ENCODE peak calls at places on chromosome 21, in four cellular contexts. One of them, this sample, is unnamed.

GRCh38 chr21:29095203-29095602 is 21.8 kb upstream of the CCT8 start:
- DNase-seq in K562: no peak
- DNase-seq in HepG2: no peak
- DNase-seq in GM12878: no peak
- DNase-seq in this sample: no peak

GRCh38 chr21:36783612-36784383 is 84.9 kb downstream of the SIM2 start:
- DNase-seq in K562: no peak
- DNase-seq in HepG2: peak
- DNase-seq in GM12878: no peak
- DNase-seq in this sample: no peak

GRCh38 chr21:15164678-15165303 is 100.0 kb upstream of the NRIP1 start:
- DNase-seq in K562: no peak
- DNase-seq in HepG2: peak
- DNase-seq in GM12878: no peak
- DNase-seq in this sample: no peak

GRCh38 chr21:20739421-20739820 is 258.8 kb upstream of the NCAM2 start:
- DNase-seq in K562: peak
- DNase-seq in HepG2: no peak
- DNase-seq in GM12878: no peak
- DNase-seq in this sample: peak

GRCh38 chr21:25558123-25558522 is 49.2 kb downstream of the MRPL39 start:
- DNase-seq in K562: no peak
- DNase-seq in HepG2: no peak
- DNase-seq in GM12878: no peak
- DNase-seq in this sample: no peak

GRCh38 chr21:29626787-29627470 is 312.9 kb downstream of the GRIK1 start:
- DNase-seq in K562: no peak
- DNase-seq in HepG2: no peak
- DNase-seq in GM12878: no peak
- DNase-seq in this sample: no peak

GRCh38 chr21:31235671-31236450 is 108.2 kb downstream of the TIAM1 start:
- DNase-seq in K562: no peak
- DNase-seq in HepG2: no peak
- DNase-seq in GM12878: no peak
- DNase-seq in this sample: no peak

GRCh38 chr21:15849161-15849560 is 119.4 kb downstream of the USP25 start:
- DNase-seq in K562: no peak
- DNase-seq in HepG2: no peak
- DNase-seq in GM12878: no peak
- DNase-seq in this sample: no peak

GRCh38 chr21:25750085-25750484 is 15.3 kb downstream of the GABPA start:
- DNase-seq in K562: no peak
- DNase-seq in HepG2: no peak
- DNase-seq in GM12878: no peak
- DNase-seq in this sample: no peak

GRCh38 chr21:18840239-18840638 is 436.7 kb upstream of the TMPRSS15 start:
- DNase-seq in K562: peak
- DNase-seq in HepG2: no peak
- DNase-seq in GM12878: no peak
- DNase-seq in this sample: peak

GRCh38 chr21:17003763-17004373 is 509.0 kb upstream of the CXADR start:
- DNase-seq in K562: no peak
- DNase-seq in HepG2: no peak
- DNase-seq in GM12878: no peak
- DNase-seq in this sample: no peak

GRCh38 chr21:24076179-24076578 is 1531.1 kb downstream of the MRPL39 start:
- DNase-seq in K562: no peak
- DNase-seq in HepG2: no peak
- DNase-seq in GM12878: no peak
- DNase-seq in this sample: no peak

GRCh38 chr21:29304577-29304976 is 5.9 kb downstream of the BACH1 start:
- DNase-seq in K562: no peak
- DNase-seq in HepG2: no peak
- DNase-seq in GM12878: no peak
- DNase-seq in this sample: no peak

GRCh38 chr21:16891821-16892220 is 621.0 kb upstream of the CXADR start:
- DNase-seq in K562: no peak
- DNase-seq in HepG2: no peak
- DNase-seq in GM12878: no peak
- DNase-seq in this sample: no peak

GRCh38 chr21:34642211-34643075 is 26.4 kb upstream of the CLIC6 start:
- DNase-seq in K562: no peak
- DNase-seq in HepG2: no peak
- DNase-seq in GM12878: peak
- DNase-seq in this sample: no peak
- TF ChIP-seq TARDBP in K562: no peak
- TF ChIP-seq TARDBP in HepG2: no peak
- TF ChIP-seq TARDBP in GM12878: no peak
- TF ChIP-seq TARDBP in this sample: no peak

GRCh38 chr21:32330784-32331311 is 32.2 kb downstream of the MRAP start:
- DNase-seq in K562: no peak
- DNase-seq in HepG2: peak
- DNase-seq in GM12878: no peak
- DNase-seq in this sample: no peak

GRCh38 chr21:32325706-32326105 is 27.1 kb downstream of the MRAP start:
- DNase-seq in K562: no peak
- DNase-seq in HepG2: no peak
- DNase-seq in GM12878: no peak
- DNase-seq in this sample: no peak

GRCh38 chr21:32329776-32330175 is 31.1 kb downstream of the MRAP start:
- DNase-seq in K562: no peak
- DNase-seq in HepG2: peak
- DNase-seq in GM12878: no peak
- DNase-seq in this sample: no peak

GRCh38 chr21:32329331-32329730 is 30.7 kb downstream of the MRAP start:
- DNase-seq in K562: no peak
- DNase-seq in HepG2: no peak
- DNase-seq in GM12878: no peak
- DNase-seq in this sample: no peak

DNA sequence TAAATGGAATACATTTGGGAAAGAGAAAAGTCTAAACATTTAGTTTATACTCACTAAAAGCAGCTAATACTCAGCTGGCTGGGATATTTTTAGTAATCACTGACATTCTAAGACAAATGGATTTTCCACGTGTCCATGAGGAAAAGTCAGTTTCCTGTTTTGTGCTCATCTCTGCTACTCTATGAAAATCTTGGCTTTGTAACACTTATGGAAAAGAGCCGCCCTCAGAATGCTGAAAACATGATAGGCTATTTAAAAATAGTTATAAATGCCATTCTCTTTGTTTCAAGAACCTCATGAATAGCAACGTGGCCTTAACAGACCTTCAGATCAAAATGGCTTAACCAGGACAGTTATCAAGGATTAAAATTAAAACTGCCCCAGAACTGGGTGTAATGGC is 29.9 kb downstream of the MRAP start:
- DNase-seq in K562: no peak
- DNase-seq in HepG2: no peak
- DNase-seq in GM12878: no peak
- DNase-seq in this sample: no peak
- TF ChIP-seq BHLHE40 in K562: no peak
- TF ChIP-seq BHLHE40 in HepG2: no peak
- TF ChIP-seq BHLHE40 in GM12878: no peak
- TF ChIP-seq BHLHE40 in this sample: no peak

GRCh38 chr21:46111857-46112730 is 14.2 kb downstream of the COL6A2 start:
- DNase-seq in K562: peak
- DNase-seq in HepG2: no peak
- DNase-seq in GM12878: no peak
- DNase-seq in this sample: no peak
- TF ChIP-seq FOXK2 in K562: no peak
- TF ChIP-seq FOXK2 in HepG2: no peak
- TF ChIP-seq FOXK2 in GM12878: no peak
- TF ChIP-seq FOXK2 in this sample: no peak

GRCh38 chr21:45280178-45280821 is 7.4 kb downstream of the POFUT2 start:
- DNase-seq in K562: no peak
- DNase-seq in HepG2: no peak
- DNase-seq in GM12878: no peak
- DNase-seq in this sample: no peak
- TF ChIP-seq TARDBP in K562: no peak
- TF ChIP-seq TARDBP in HepG2: no peak
- TF ChIP-seq TARDBP in GM12878: no peak
- TF ChIP-seq TARDBP in this sample: no peak

DNA sequence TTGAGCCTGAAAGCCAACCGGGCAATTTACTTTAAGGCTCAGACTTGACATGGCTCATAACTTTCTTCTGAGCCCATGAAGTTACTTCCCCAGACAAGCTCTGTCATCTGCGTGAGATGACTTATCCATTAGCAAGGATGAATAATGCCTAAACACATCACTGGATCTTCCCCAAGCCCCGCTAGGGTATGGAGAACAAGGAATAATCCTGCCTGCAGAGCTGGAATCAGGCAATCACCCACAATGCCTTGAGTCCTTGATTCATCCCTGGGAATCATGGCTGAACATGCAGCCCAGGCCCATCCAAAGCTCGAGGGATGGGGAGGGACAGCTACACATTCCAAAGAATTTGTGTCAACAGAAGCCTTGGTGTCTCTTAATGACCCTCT is 131.7 kb downstream of the PSMG1 start:
- DNase-seq in K562: no peak
- DNase-seq in HepG2: no peak
- DNase-seq in GM12878: no peak
- DNase-seq in this sample: no peak
- TF ChIP-seq BHLHE40 in K562: no peak
- TF ChIP-seq BHLHE40 in HepG2: no peak
- TF ChIP-seq BHLHE40 in GM12878: no peak
- TF ChIP-seq BHLHE40 in this sample: no peak

GRCh38 chr21:38945536-38946245 is 140.0 kb downstream of the ETS2 start:
- DNase-seq in K562: no peak
- DNase-seq in HepG2: no peak
- DNase-seq in GM12878: no peak
- DNase-seq in this sample: peak
- TF ChIP-seq FOXK2 in K562: no peak
- TF ChIP-seq FOXK2 in HepG2: no peak
- TF ChIP-seq FOXK2 in GM12878: no peak
- TF ChIP-seq FOXK2 in this sample: no peak

GRCh38 chr21:42121792-42122191 is 50.7 kb downstream of the UMODL1 start:
- DNase-seq in K562: no peak
- DNase-seq in HepG2: no peak
- DNase-seq in GM12878: no peak
- DNase-seq in this sample: no peak

GRCh38 chr21:42118121-42118795 is 47.1 kb downstream of the UMODL1 start:
- DNase-seq in K562: no peak
- DNase-seq in HepG2: no peak
- DNase-seq in GM12878: no peak
- DNase-seq in this sample: no peak

GRCh38 chr21:42118901-42119300 is 47.8 kb downstream of the UMODL1 start:
- DNase-seq in K562: no peak
- DNase-seq in HepG2: no peak
- DNase-seq in GM12878: no peak
- DNase-seq in this sample: no peak

GRCh38 chr21:42120904-42121535 is 49.9 kb downstream of the UMODL1 start:
- DNase-seq in K562: no peak
- DNase-seq in HepG2: no peak
- DNase-seq in GM12878: no peak
- DNase-seq in this sample: no peak

GRCh38 chr21:42120056-42120903 is 49.2 kb downstream of the UMODL1 start:
- DNase-seq in K562: no peak
- DNase-seq in HepG2: peak
- DNase-seq in GM12878: no peak
- DNase-seq in this sample: no peak
- TF ChIP-seq TARDBP in K562: no peak
- TF ChIP-seq TARDBP in HepG2: no peak
- TF ChIP-seq TARDBP in GM12878: no peak
- TF ChIP-seq TARDBP in this sample: no peak

DNA sequence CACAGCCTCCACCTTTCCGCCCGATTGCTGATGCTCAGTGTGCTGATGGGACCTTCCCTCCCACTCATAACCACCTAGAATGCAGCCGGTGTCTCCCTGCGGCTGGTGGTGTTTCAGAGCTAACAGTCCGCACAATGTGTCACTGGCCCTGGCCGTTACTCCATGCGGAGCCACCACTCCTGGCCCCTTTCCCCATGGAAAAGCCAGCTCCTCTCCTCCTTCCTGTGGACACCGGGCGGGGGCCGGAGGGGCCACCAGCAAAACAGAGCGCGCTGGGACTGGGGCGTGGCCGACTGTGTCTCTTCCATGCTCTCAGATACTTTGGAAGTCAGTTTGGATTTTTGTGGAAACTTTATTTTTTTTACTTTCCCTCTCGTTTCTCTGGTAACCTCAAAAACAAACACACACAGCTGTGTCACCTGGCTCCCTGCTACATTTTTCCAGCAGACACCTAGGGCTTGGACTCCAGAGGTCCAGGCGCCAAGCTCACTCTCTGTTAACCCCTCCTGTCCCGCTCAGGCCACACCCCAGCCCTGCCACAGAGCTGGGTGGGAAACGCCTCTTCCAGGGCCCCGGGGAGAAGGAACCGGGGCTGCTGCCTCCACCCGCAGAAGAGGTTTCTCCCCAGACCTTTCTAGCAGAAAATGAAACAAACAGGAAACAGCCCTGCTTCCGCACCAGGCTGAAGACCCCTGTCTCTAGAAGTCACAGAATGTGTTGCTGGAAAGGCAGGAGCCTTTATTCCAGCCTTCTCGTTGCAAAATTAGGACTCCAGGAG is 32.5 kb upstream of the COL6A2 start:
- DNase-seq in K562: no peak
- DNase-seq in HepG2: no peak
- DNase-seq in GM12878: no peak
- DNase-seq in this sample: no peak
- TF ChIP-seq BHLHE40 in K562: no peak
- TF ChIP-seq BHLHE40 in HepG2: no peak
- TF ChIP-seq BHLHE40 in GM12878: no peak
- TF ChIP-seq BHLHE40 in this sample: no peak

GRCh38 chr21:37915941-37916794 is at the start of gene KCNJ6:
- DNase-seq in K562: peak
- DNase-seq in HepG2: no peak
- DNase-seq in GM12878: no peak
- DNase-seq in this sample: peak
- TF ChIP-seq FOXK2 in K562: no peak
- TF ChIP-seq FOXK2 in HepG2: no peak
- TF ChIP-seq FOXK2 in GM12878: no peak
- TF ChIP-seq FOXK2 in this sample: no peak

This sample was measured in HEK293T.